ENCODE peak calls at places on chromosomes 13 and 19, in five cellular contexts. G is choroid plexus epithelial cell, I is lung microvascular endothelial cell, T is hypothalamus, A is ovary. B is an unnamed sample.

GRCh38 chr19:1211494-1212234 is 6.1 kb downstream of the STK11 start:
- DNase-seq in T (no peak), G (no peak), I (peak), A (no peak), B (no peak)

GRCh38 chr19:54448037-54448773 is 794 bp upstream of the LENG8 start:
- DNase-seq in T (no peak), G (peak), I (peak), A (peak), B (peak)

GRCh38 chr13:107360010-107360409 is 792.1 kb upstream of the ARGLU1 start:
- DNase-seq in G (no peak), T (no peak), A (no peak), I (no peak), B (no peak)

GRCh38 chr19:49071860-49072547 is 495 bp downstream of the KCNA7 start:
- DNase-seq in T (no peak), A (no peak), I (no peak), G (no peak), B (no peak)

GRCh38 chr19:54106716-54107115 is 4.1 kb downstream of the NDUFA3 start:
- DNase-seq in I (no peak), G (no peak), T (no peak), A (no peak), B (no peak)

GRCh38 chr13:30255696-30256095 is 51.7 kb downstream of the KATNAL1 start:
- DNase-seq in A (no peak), G (no peak), T (no peak), I (peak), B (no peak)

GRCh38 chr19:41934849-41935374 is 6.7 kb upstream of the ERFL start:
- DNase-seq in T (peak), G (peak), I (peak), A (peak), B (peak)

GRCh38 chr13:26022538-26023292 is 29.1 kb downstream of the SHISA2 start:
- DNase-seq in I (peak), G (peak), A (no peak), T (no peak), B (peak)

GRCh38 chr19:39175564-39175963 is 21.2 kb upstream of the NCCRP1 start:
- DNase-seq in T (no peak), A (no peak), G (no peak), I (no peak), B (no peak)

B was measured in heart left ventricle.